ENCODE peak calls at places on chromosomes 6 and 20, in eight cellular contexts. D is neural progenitor cell; G is mesendoderm; A is fibroblast of lung; V is IMR-90; C is right lobe of liver; W is esophagus squamous epithelium; Y is CD8-positive, alpha-beta T cell. Z is an unnamed sample. For H3K27me3, the result is how much of the 10 kb centered on the place peaks cover.

GRCh38 chr20:64182146-64182865 is 18.1 kb downstream of the MYT1 start:
- DNase-seq in Y (no peak), A (no peak), D (no peak), W (no peak), G (no peak), C (no peak), V (no peak), Z (no peak)

GRCh38 chr6:55543633-55544309 is 35.2 kb downstream of the HMGCLL1 start:
- DNase-seq in D (peak), V (no peak), G (peak), A (no peak), C (no peak), W (no peak), Y (no peak), Z (no peak)

GRCh38 chr6:144546807-144547206 is 261.7 kb downstream of the UTRN start:
- DNase-seq in C (no peak), A (no peak), G (no peak), V (no peak), Y (no peak), D (no peak), W (no peak), Z (no peak)

GRCh38 chr6:91476000-91476399 is 889.1 kb upstream of the MAP3K7 start:
- DNase-seq in V (peak), W (no peak), C (no peak), A (peak), Y (no peak), G (peak), D (no peak), Z (peak)

GRCh38 chr6:54255881-54256280 is 52.4 kb upstream of the TINAG start:
- DNase-seq in D (no peak), G (peak), W (no peak), A (peak), Y (no peak), C (no peak), V (peak), Z (no peak)

GRCh38 chr20:55394592-55394991 is 610.7 kb downstream of the CBLN4 start:
- DNase-seq in C (no peak), V (no peak), D (no peak), G (no peak), W (no peak), A (no peak), Y (no peak), Z (no peak)

GRCh38 chr6:149642829-149643580 is 5.5 kb downstream of the KATNA1 start:
- DNase-seq in W (no peak), Y (no peak), C (no peak), G (no peak), V (peak), D (no peak), A (no peak), Z (no peak)

GRCh38 chr20:11001767-11002540 is 328.2 kb upstream of the JAG1 start:
- DNase-seq in V (peak), C (no peak), Y (no peak), G (peak), A (peak), W (peak), D (no peak), Z (peak)

GRCh38 chr6:43060034-43060754 is 763 bp downstream of the KLC4 start:
- DNase-seq in A (peak), G (peak), Y (no peak), V (no peak), W (no peak), C (peak), D (no peak), Z (peak)

GRCh38 chr6:154427425-154427824 is 70.8 kb upstream of the IPCEF1 start:
- DNase-seq in A (no peak), D (no peak), G (no peak), V (no peak), Y (no peak), C (no peak), W (no peak), Z (no peak)

GRCh38 chr20:23368316-23369110 is 6.5 kb downstream of the GZF1 start:
- DNase-seq in W (no peak), V (peak), A (peak), D (no peak), Y (no peak), G (no peak), C (no peak), Z (no peak)

GRCh38 chr20:59571591-59572314 is 32.6 kb upstream of the PHACTR3 start:
- DNase-seq in D (peak), W (no peak), C (peak), A (peak), V (peak), G (peak), Y (peak), Z (no peak)

GRCh38 chr6:152596706-152597105 is 40.5 kb downstream of the SYNE1 start:
- DNase-seq in A (no peak), W (no peak), G (no peak), V (no peak), D (no peak), C (no peak), Y (no peak), Z (no peak)

GRCh38 chr6:152598421-152598820 is 38.7 kb downstream of the SYNE1 start:
- DNase-seq in Y (no peak), G (no peak), V (peak), A (no peak), C (no peak), W (no peak), D (no peak), Z (no peak)

GRCh38 chr6:152594726-152595125 is 42.4 kb downstream of the SYNE1 start:
- DNase-seq in A (no peak), D (no peak), Y (no peak), C (no peak), W (no peak), G (no peak), V (no peak), Z (no peak)

GRCh38 chr6:152598858-152599537 is 38.2 kb downstream of the SYNE1 start:
- DNase-seq in W (no peak), A (no peak), V (peak), Y (no peak), D (no peak), G (no peak), C (no peak), Z (no peak)

DNA sequence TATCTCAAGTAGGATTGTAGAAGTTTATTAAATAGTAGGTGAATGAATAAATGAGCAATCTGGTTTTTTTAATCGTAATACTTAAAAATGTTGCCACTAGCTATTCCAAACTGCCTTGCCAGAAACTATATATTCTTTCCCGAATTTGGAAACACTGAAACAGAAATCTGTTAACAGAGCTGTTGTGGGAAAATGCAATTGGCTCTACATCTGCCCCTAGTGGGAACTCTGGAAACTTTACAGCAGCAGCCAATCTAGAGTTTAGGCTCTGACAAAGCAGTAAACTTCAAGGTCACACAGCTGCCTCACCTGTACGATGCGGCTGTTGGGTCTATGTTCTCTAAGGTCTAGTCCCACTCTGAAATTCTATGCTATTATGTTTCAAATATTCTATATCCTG is 41.7 kb downstream of the SYNE1 start:
- DNase-seq in C (no peak), A (no peak), G (peak), D (peak), V (peak), W (no peak), Y (no peak), Z (no peak)
- H3K27ac ChIP-seq in C (no peak), A (no peak), G (no peak), D (no peak), V (no peak), W (no peak), Y (no peak), Z (no peak)

DNA sequence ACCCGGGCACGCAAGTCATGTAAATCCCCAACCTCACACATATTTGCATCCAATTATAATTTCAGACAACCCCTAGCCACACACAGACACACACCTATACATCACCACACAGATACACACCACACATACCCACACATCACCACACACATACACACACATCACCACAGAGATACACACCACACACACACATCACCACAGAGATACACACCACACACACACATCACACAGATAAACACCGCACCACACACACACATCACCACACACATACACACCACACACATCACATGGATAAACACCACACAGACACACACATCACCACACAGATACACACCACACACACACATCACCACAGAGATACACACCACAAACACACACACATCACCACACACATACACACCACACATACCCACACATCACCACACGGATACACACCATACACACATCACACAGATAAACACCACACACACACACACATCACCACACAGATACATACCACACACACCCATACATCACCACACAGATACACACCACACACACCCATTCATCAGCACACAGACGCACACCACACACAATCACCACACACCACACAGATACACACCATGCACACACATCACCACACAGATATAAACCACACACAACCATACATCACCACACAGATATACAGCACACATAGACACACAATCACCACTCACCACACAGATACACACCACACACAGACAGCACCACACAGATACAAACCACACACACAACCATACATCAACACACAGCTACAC is 74.6 kb downstream of the GRM4 start:
- DNase-seq in W (no peak), G (no peak), Y (no peak), D (no peak), C (no peak), V (no peak), A (no peak), Z (no peak)
- H3K27me3 ChIP-seq in W (under half), G (under half), Y (under half), D (under half), C (under half), V (under half), A (under half), Z (under half)

DNA sequence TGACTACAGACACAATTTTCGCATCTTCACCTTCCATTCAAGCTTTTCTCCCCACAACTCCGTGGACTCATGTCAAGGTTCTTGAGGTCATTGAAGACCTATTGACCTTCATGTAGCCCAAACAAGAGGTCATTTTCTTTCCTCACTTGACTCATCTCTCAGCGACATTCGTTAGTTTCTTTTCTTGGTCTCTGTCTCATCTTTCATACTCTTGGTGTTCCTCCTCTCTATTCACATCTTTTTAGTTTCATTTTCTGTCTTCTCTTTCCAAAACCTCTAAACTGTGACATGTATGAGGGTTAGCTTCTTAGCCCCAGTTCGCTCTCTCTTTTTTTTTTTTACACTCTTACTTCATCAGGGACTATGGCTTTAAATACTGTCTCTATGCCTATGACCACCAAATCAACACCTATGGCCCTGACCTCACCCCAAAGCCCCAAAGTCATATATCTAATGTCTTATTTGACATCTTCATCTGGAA is 128.6 kb upstream of the BACH2 start:
- DNase-seq in Y (no peak), V (no peak), G (no peak), D (no peak), A (no peak), W (no peak), C (no peak), Z (no peak)
- H3K4me3 ChIP-seq in Y (peak), V (no peak), G (no peak), D (no peak), A (no peak), W (no peak), C (no peak), Z (no peak)

DNA sequence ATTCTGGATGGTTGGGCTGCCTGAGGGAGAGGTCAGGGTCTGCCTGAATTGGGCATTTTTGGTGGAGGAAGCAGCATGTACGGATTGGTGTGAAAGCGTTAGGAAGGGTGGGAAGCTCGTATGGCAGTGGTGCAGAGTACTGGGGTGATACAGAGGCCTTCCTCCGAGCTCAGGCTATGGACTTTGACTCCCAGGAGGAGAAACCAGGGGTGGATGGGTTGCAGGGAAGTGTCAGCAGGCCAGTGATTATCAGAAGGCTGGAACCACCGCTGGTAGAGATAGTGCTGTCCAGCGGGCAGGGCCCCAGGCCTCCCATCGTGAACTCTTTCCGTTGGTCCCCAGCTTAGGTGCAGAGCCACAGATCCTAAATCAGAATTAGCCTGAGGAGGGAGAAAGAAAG is 5.3 kb downstream of the WFDC5 start:
- DNase-seq in D (no peak), G (no peak), Y (no peak), A (no peak), W (no peak), V (no peak), C (no peak), Z (no peak)
- H3K27ac ChIP-seq in D (no peak), G (no peak), Y (no peak), A (no peak), W (no peak), V (no peak), C (no peak), Z (no peak)

GRCh38 chr6:50825375-50826036 is 6.8 kb downstream of the TFAP2B start:
- DNase-seq in G (no peak), D (no peak), A (no peak), W (no peak), C (no peak), Y (no peak), V (no peak), Z (no peak)
- H3K27me3 ChIP-seq in G (half or more), D (half or more), A (under half), W (under half), C (half or more), Y (under half), V (under half), Z (half or more)

GRCh38 chr20:47727170-47727880 is 58.0 kb downstream of the SULF2 start:
- DNase-seq in G (no peak), Y (peak), A (no peak), C (peak), D (no peak), W (peak), V (no peak), Z (peak)
- H3K4me3 ChIP-seq in G (no peak), Y (peak), A (no peak), C (no peak), D (no peak), W (no peak), V (no peak), Z (no peak)

GRCh38 chr6:11430036-11430435 is 107.5 kb upstream of the TMEM170B start:
- DNase-seq in V (no peak), C (no peak), W (no peak), G (no peak), A (no peak), D (no peak), Y (no peak), Z (no peak)

GRCh38 chr6:11433860-11434259 is 103.7 kb upstream of the TMEM170B start:
- DNase-seq in D (no peak), G (no peak), W (no peak), A (no peak), V (no peak), Y (no peak), C (no peak), Z (no peak)

GRCh38 chr6:11431455-11431937 is 106.1 kb upstream of the TMEM170B start:
- DNase-seq in G (no peak), A (no peak), V (no peak), W (no peak), D (no peak), C (no peak), Y (no peak), Z (no peak)

GRCh38 chr6:11432713-11433450 is 104.7 kb upstream of the TMEM170B start:
- DNase-seq in V (peak), A (peak), G (no peak), C (no peak), Y (no peak), D (no peak), W (no peak), Z (no peak)

DNA sequence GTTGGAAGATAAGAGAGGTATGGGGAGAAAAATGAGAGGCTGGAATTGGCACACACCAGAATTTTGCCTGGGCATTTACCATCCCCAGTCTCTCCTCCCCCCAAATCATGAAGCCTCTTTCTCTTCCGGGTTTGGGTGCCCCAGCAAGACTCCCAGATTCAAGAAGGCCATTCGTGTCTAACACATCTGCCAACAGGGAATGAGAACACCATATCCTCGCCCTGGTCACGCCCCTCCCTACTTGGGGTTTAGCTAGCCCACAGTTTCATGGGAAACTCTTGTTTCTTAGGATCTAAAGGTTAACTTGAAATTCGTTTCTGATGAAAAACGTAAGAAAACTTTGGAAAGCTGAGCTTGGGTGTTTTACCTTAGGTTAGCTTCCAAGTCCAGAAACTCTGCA is 105.5 kb upstream of the TMEM170B start:
- DNase-seq in W (no peak), D (no peak), G (no peak), Y (no peak), C (no peak), V (no peak), A (no peak), Z (no peak)
- H3K27ac ChIP-seq in W (peak), D (no peak), G (no peak), Y (no peak), C (no peak), V (no peak), A (no peak), Z (peak)

DNA sequence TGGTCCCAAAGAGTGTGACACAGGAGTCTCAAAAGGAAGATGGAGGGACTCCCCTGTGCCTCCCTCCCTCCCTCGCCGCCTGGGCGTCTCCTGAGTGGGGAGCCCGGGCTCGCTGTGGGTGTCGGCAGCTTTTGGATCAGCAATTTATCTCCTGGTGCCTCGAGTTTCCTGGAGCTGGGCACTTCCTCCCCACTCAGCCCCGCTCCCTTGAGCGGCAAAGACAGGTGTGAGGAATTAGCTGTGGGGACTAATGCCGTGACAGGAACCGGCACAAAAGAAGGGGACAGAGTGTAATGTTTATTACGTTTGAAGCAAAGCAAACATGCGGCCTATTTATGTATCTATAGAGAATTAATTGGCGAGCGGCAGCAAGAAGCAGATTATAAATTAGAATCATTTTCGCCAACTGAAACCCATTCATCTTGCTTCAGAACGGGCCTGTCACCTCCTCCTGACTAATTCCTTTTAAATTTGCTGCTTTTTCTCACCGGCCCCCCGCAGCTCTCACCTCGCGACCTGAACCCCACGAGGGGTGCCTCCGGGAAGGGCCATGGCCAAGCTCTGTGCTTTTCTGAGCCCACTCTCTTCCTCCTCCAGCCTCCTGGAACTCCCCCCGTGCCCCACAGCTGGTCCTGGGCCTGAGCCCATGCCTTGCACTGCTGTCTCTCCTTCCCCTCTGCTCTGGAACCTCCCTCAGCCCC is 8.8 kb upstream of the CDH22 start:
- DNase-seq in W (no peak), A (no peak), Y (no peak), C (no peak), G (no peak), D (no peak), V (no peak), Z (no peak)
- H3K27me3 ChIP-seq in W (under half), A (half or more), Y (under half), C (under half), G (under half), D (under half), V (half or more), Z (under half)

GRCh38 chr6:98812220-98812619 is 22.2 kb upstream of the POU3F2 start:
- DNase-seq in W (no peak), Y (no peak), A (no peak), G (no peak), V (no peak), C (no peak), D (no peak), Z (no peak)
- H3K4me3 ChIP-seq in W (no peak), Y (no peak), A (no peak), G (no peak), V (no peak), C (no peak), D (no peak), Z (no peak)